ENCODE peak calls at places on chromosomes 12 and 14, in five cellular contexts. A, Q, U, P and J are unnamed samples.

GRCh38 chr14:22852940-22853767 is 16.8 kb downstream of the MMP14 start:
- DNase-seq in A (peak), Q (peak), P (peak), U (peak), J (peak)

GRCh38 chr12:132065203-132065602 is 78.9 kb downstream of the DDX51 start:
- DNase-seq in Q (no peak), P (no peak), A (no peak), U (no peak), J (no peak)

GRCh38 chr12:13976028-13976584 is 5.3 kb downstream of the GRIN2B start:
- DNase-seq in A (no peak), P (no peak), Q (peak), U (no peak), J (no peak)

GRCh38 chr12:64890873-64891468 is 66.5 kb downstream of the TBC1D30 start:
- DNase-seq in Q (peak), P (peak), A (no peak), U (no peak), J (peak)

GRCh38 chr12:89768586-89769482 is 60.2 kb upstream of the ATP2B1 start:
- DNase-seq in A (no peak), U (no peak), P (peak), Q (no peak), J (no peak)

GRCh38 chr14:80456200-80456599 is 244.9 kb upstream of the DIO2 start:
- DNase-seq in P (peak), U (no peak), Q (no peak), A (no peak), J (no peak)

GRCh38 chr14:104132981-104133380 is 5.4 kb upstream of the KIF26A start:
- DNase-seq in U (no peak), P (no peak), A (no peak), Q (peak), J (no peak)

GRCh38 chr12:127425474-127425873 is 841.5 kb upstream of the TMEM132C start:
- DNase-seq in A (no peak), Q (no peak), P (no peak), U (no peak), J (no peak)

GRCh38 chr14:22887990-22888378 is 5.0 kb downstream of the REM2 start:
- DNase-seq in Q (no peak), U (no peak), P (no peak), A (no peak), J (peak)

GRCh38 chr12:68539615-68539952 is 71.1 kb upstream of the RAP1B start:
- DNase-seq in P (no peak), Q (no peak), A (no peak), U (no peak), J (no peak)

GRCh38 chr12:95215925-95216324 is 1.3 kb downstream of the FGD6 start:
- DNase-seq in A (no peak), P (peak), U (no peak), Q (no peak), J (no peak)

GRCh38 chr14:102824832-102825231 is 47.6 kb downstream of the TRAF3 start:
- DNase-seq in A (no peak), U (no peak), P (peak), Q (no peak), J (no peak)

GRCh38 chr14:103627073-103628025 is 1.7 kb upstream of the KLC1 start:
- DNase-seq in U (no peak), P (no peak), A (no peak), Q (no peak), J (no peak)

GRCh38 chr12:56104815-56105476 is 587 bp downstream of the PA2G4 start:
- DNase-seq in Q (no peak), A (no peak), P (peak), U (peak), J (no peak)

GRCh38 chr12:22974865-22975264 is 349.9 kb downstream of the ETNK1 start:
- DNase-seq in P (peak), Q (no peak), A (no peak), U (no peak), J (no peak)

GRCh38 chr12:43289412-43289811 is 262.6 kb downstream of the ADAMTS20 start:
- DNase-seq in P (peak), Q (no peak), U (no peak), A (no peak), J (no peak)

GRCh38 chr12:75390156-75390898 is 562 bp upstream of the GLIPR1L2 start:
- DNase-seq in A (no peak), Q (no peak), U (no peak), P (peak), J (no peak)

GRCh38 chr14:89543420-89543790 is 126.4 kb upstream of the FOXN3 start:
- DNase-seq in P (no peak), Q (peak), U (peak), A (peak), J (no peak)

DNA sequence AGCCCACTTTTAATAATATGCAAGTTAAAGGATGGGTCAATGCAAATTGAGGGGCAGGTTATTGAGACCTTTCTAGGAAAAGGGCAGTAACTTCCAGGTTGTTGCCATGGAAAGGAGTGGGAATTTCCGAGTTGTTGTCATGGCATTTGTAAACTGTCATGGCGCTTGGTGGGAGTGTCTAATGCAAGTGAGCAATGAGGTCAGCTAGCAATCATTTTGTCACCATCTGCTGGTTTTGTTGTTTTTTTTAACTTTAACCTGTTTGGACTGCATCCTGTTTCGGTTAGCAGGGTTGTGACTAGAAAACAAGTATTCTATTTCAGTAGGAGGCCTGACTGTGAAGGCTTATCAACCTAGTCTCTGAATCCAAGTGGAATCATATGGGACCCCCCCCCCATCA is 85.8 kb upstream of the TSPAN11 start:
- DNase-seq in Q (no peak), P (no peak), U (no peak), A (no peak), J (no peak)
- TF ChIP-seq CTCF in Q (no peak), P (no peak), U (no peak), A (no peak), J (no peak)

DNA sequence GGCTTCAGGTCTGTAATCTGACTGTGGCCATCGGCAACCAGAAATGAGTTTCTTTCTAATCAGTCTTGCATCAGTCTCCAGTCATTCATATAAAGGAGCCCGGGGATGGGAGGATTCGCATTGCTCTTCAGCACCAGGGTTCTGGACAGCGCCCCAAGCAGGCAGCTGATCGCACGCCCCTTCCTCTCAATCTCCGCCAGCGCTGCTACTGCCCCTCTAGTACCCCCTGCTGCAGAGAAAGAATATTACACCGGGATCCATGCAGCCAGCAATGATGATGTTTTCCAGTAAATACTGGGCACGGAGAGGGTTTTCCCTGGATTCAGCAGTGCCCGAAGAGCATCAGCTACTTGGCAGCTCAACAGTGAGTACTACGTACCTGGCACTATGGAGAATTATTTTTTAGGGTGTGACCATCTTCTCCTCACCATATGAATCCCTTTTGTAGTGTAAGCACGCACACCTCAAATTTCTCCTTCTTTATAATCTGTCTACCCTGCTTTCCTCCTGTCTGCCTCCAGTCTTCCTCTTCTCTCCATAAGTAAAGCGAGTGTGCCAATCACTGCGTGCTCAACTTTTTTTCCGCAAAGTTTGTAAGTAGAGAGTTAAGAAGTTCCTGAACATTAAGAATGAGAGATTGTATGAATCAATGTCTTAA is at the start of gene TPH2:
- DNase-seq in P (peak), U (peak), Q (peak), A (peak), J (peak)
- TF ChIP-seq CTCF in P (peak), U (no peak), Q (peak), A (peak), J (peak)

GRCh38 chr14:74048291-74048690 is 29.1 kb downstream of the BBOF1 start:
- DNase-seq in U (no peak), P (peak), Q (peak), A (no peak), J (no peak)
- TF ChIP-seq CTCF in U (no peak), P (no peak), Q (peak), A (no peak), J (no peak)

GRCh38 chr12:73517859-73518258 is 1019.8 kb upstream of the ATXN7L3B start:
- DNase-seq in P (no peak), A (no peak), U (no peak), Q (no peak), J (no peak)

GRCh38 chr12:73514672-73515071 is 1023.0 kb upstream of the ATXN7L3B start:
- DNase-seq in A (no peak), Q (peak), U (no peak), P (no peak), J (no peak)
- TF ChIP-seq CTCF in A (peak), Q (peak), U (no peak), P (no peak), J (no peak)